ENCODE peak calls at places on chromosome 5, in seven cellular contexts. M is A549, Z is ovary, H is tibial nerve, Q is transverse colon, J is GM12878, I is SK-N-SH. P is an unnamed sample.
A peak's percentile ranks its signal among the peaks of the same experiment; 100 is the strongest.

GRCh38 chr5:180873628-180874520 is 12.8 kb upstream of the ZFP62 start:
- DNase-seq in J (peak; percentile 36), Q (peak; percentile 40), Z (no peak), I (no peak), H (no peak), M (no peak), P (no peak)

GRCh38 chr5:171418316-171418981 is 998 bp upstream of the FGF18 start:
- DNase-seq in H (peak; percentile 62), I (peak; percentile 94), J (no peak), M (peak; percentile 96), Z (peak; percentile 75), Q (peak; percentile 71), P (peak; percentile 80)

GRCh38 chr5:90940227-90940995 is 381.8 kb downstream of the ADGRV1 start:
- DNase-seq in M (no peak), Q (peak; percentile 40), I (peak; percentile 63), Z (peak; percentile 48), H (no peak), J (peak; percentile 73), P (no peak)

GRCh38 chr5:136886623-136887022 is 521.3 kb upstream of the TRPC7 start:
- DNase-seq in Z (no peak), I (no peak), Q (no peak), H (no peak), J (no peak), M (no peak), P (no peak)

GRCh38 chr5:146956217-146956616 is 77.7 kb upstream of the PPP2R2B start:
- DNase-seq in Q (no peak), J (no peak), M (no peak), H (no peak), I (no peak), Z (no peak), P (no peak)

GRCh38 chr5:26009742-26010141 is 1028.6 kb downstream of the CDH9 start:
- DNase-seq in M (no peak), H (no peak), I (no peak), J (no peak), Q (no peak), Z (no peak), P (no peak)

GRCh38 chr5:396715-397032 is 46.3 kb upstream of the EXOC3 start:
- DNase-seq in I (no peak), Q (no peak), J (no peak), H (no peak), M (no peak), Z (no peak), P (peak; percentile 22)

GRCh38 chr5:132674671-132675506 is 1.1 kb downstream of the IL4 start:
- DNase-seq in M (peak; percentile 31), Z (no peak), H (no peak), Q (no peak), J (peak; percentile 93), I (no peak), P (no peak)

GRCh38 chr5:112210430-112211005 is 208.6 kb downstream of the EPB41L4A start:
- DNase-seq in J (no peak), Q (peak; percentile 39), I (peak; percentile 52), H (no peak), M (peak; percentile 9), Z (no peak), P (peak; percentile 58)

GRCh38 chr5:89849819-89850515 is 559.6 kb downstream of the CETN3 start:
- DNase-seq in I (no peak), M (no peak), H (no peak), Z (no peak), Q (no peak), J (no peak), P (no peak)

GRCh38 chr5:148427370-148428042 is 43.7 kb downstream of the FBXO38 start:
- DNase-seq in J (no peak), Q (no peak), I (no peak), H (no peak), Z (no peak), M (no peak), P (no peak)

GRCh38 chr5:93305984-93306383 is 275.0 kb downstream of the NR2F1-AS1 start:
- DNase-seq in Z (no peak), Q (no peak), I (no peak), M (no peak), J (no peak), H (no peak), P (no peak)

GRCh38 chr5:88787856-88788255 is 95.1 kb downstream of the MEF2C start:
- DNase-seq in I (no peak), H (no peak), Z (no peak), Q (no peak), M (no peak), J (no peak), P (no peak)

GRCh38 chr5:55918097-55919035 is 67.2 kb downstream of the IL31RA start:
- DNase-seq in M (no peak), J (no peak), Z (no peak), Q (no peak), H (no peak), I (no peak), P (no peak)

GRCh38 chr5:141672856-141673813 is 8.9 kb downstream of the ARAP3 start:
- DNase-seq in Q (no peak), J (no peak), I (no peak), M (no peak), Z (no peak), H (no peak), P (no peak)

GRCh38 chr5:12270914-12271313 is 366.7 kb upstream of the CTNND2 start:
- DNase-seq in I (no peak), Z (no peak), J (no peak), Q (no peak), H (no peak), M (no peak), P (no peak)

GRCh38 chr5:12274236-12274635 is 370.0 kb upstream of the CTNND2 start:
- DNase-seq in J (no peak), M (no peak), Z (no peak), Q (no peak), H (no peak), I (no peak), P (no peak)

GRCh38 chr5:12272389-12272788 is 368.1 kb upstream of the CTNND2 start:
- DNase-seq in I (no peak), H (no peak), M (no peak), Q (no peak), Z (no peak), J (no peak), P (no peak)

DNA sequence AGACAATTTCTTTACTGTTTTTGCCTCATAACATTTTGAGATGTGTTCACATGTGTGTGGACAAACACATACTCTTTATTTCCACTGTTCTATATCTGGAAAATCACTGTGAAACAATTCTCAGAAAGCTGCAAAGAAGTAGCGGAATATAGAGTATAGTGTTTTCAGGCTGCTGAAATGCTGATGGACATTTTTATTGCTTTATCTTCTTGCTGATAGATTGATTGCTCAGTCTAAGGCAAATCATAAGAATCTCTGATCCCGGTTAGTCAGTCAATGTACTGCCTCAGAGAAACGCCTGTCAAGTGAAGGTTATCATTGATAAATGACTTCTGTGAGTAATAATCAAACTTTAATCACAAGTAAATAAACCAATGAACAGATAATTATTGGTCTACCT is 364.9 kb upstream of the CTNND2 start:
- DNase-seq in J (no peak), I (no peak), H (no peak), Z (no peak), Q (no peak), M (no peak), P (no peak)
- H3K4me1 ChIP-seq in J (no peaks in the 10 kb centered on the region), I (no peaks in the 10 kb centered on the region), H (no peaks in the 10 kb centered on the region), Z (no peaks in the 10 kb centered on the region), Q (no peaks in the 10 kb centered on the region), M (no peaks in the 10 kb centered on the region), P (no peaks in the 10 kb centered on the region)

GRCh38 chr5:149633671-149634350 is 52.5 kb downstream of the ARHGEF37 start:
- DNase-seq in Q (no peak), Z (no peak), H (no peak), I (no peak), M (no peak), J (no peak), P (no peak)

GRCh38 chr5:149631506-149631905 is 50.2 kb downstream of the ARHGEF37 start:
- DNase-seq in Q (no peak), Z (no peak), J (no peak), H (no peak), I (no peak), M (no peak), P (no peak)

GRCh38 chr5:149635394-149635793 is 54.1 kb downstream of the ARHGEF37 start:
- DNase-seq in I (no peak), H (no peak), M (no peak), Q (no peak), Z (no peak), J (no peak), P (no peak)

GRCh38 chr5:149630337-149630736 is 49.0 kb downstream of the ARHGEF37 start:
- DNase-seq in Z (no peak), I (no peak), Q (no peak), H (no peak), M (no peak), J (no peak), P (no peak)

DNA sequence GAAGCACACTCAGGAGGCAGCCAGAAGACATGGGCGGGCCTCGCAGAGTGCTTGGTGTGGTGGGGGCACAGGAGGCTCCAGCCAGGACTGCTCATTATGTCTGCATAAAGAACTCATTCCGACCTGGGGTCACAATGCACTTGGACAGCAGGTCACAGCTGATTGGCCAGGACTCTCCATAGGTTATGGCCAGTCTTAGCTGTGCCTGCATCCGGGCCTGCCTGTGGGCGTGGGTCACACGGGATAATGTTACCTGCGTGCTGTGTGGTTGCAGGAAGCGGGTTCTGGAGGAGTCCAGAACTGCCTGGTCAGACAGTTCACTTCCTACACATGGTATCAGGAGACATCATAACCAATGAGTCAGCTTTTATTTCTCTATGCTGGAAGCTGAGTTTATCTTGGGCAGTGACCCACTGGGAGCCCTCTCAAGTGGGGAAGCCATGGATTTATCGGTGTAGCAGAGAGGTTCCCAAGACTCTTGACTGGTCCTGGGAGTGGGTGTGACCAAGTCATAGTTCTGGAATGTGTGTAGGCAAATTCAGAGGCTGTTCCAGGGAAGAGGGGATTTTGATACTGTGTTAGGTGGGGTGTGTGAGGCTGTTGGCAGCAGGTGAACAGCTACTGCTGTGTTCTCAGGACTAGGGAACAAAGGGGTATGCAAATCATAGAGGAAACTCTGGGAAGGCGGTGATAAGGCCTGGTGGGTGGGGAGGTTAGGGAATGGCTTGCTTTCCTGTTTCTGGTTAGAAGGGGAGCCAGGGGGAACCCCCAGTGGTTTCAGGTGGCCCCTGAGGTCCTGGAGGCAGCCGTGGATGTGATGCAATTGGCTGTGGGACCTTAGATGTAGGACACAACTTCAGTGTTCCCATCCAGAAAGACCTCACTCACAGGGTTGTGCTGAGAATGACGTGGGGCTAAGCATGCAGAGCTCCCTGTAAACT is 51.3 kb downstream of the ARHGEF37 start:
- DNase-seq in I (no peak), Z (no peak), J (no peak), M (no peak), H (no peak), Q (peak; percentile 62), P (peak; percentile 82)
- TF ChIP-seq EP300 in I (no peak), Z (no peak), J (no peak), M (no peak), H (no peak), Q (no peak), P (no peak)

DNA sequence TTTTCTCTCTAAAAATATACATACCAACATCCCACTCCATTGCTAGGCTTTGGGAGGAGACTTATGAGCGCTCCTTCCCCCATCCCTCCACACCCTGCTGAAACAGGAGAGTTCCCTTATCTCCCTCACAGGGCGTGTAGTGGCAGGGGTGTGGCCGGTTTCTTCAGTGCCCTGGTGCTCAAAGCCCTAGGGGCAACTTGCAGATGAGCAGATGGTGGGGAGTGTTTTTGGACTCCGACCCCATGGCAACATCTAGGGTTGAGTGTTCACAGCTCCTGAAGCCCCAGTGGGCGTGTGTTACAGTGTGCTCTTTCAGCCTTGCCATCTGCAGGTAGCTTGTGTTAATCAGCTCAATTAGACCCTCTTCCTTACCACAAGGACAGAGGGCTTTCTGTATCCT is 409.5 kb downstream of the MAT2B start:
- DNase-seq in Q (peak; percentile 56), H (no peak), I (no peak), Z (no peak), J (peak; percentile 27), M (no peak), P (no peak)
- H3K4me1 ChIP-seq in Q (no peaks in the 10 kb centered on the region), H (no peaks in the 10 kb centered on the region), I (no peaks in the 10 kb centered on the region), Z (no peaks in the 10 kb centered on the region), J (peaks cover 20% of the 10 kb centered on the region), M (no peaks in the 10 kb centered on the region), P (no peaks in the 10 kb centered on the region)

GRCh38 chr5:12691330-12691729 is 787.1 kb upstream of the CTNND2 start:
- DNase-seq in Z (no peak), H (no peak), M (no peak), J (no peak), Q (no peak), I (no peak), P (no peak)
- TF ChIP-seq EP300 in Z (no peak), H (no peak), M (no peak), J (no peak), Q (no peak), I (no peak), P (no peak)